ENCODE peak calls at places on chromosome 5, in six cellular contexts. W is kidney; J is naive thymus-derived CD8-positive, alpha-beta T cell; C is dorsolateral prefrontal cortex; R is A549; Z is pons. V is an unnamed sample.

GRCh38 chr5:62284946-62285891 is 20.8 kb upstream of the KIF2A start:
- DNase-seq in J (peak), Z (no peak), C (no peak), W (no peak), R (no peak), V (no peak)

GRCh38 chr5:158995694-158996173 is 104.0 kb downstream of the EBF1 start:
- DNase-seq in R (no peak), Z (no peak), W (no peak), C (no peak), J (no peak), V (no peak)

GRCh38 chr5:108382784-108383358 is 973 bp upstream of the FBXL17 start:
- DNase-seq in Z (no peak), W (no peak), R (no peak), J (peak), C (no peak), V (no peak)

GRCh38 chr5:150510460-150511263 is 2.7 kb downstream of the NDST1 start:
- DNase-seq in R (peak), W (no peak), J (no peak), Z (peak), C (no peak), V (no peak)

GRCh38 chr5:34499001-34499734 is 157.0 kb upstream of the RAI14 start:
- DNase-seq in C (no peak), W (no peak), Z (no peak), R (peak), J (no peak), V (no peak)

GRCh38 chr5:156473271-156473935 is 146.4 kb downstream of the SGCD start:
- DNase-seq in J (no peak), R (peak), W (no peak), C (no peak), Z (peak), V (no peak)

GRCh38 chr5:178205010-178205748 is 846 bp downstream of the HNRNPAB start:
- DNase-seq in J (peak), R (peak), W (peak), C (no peak), Z (peak), V (peak)

GRCh38 chr5:137281201-137281600 is 217.9 kb downstream of the SPOCK1 start:
- DNase-seq in C (no peak), R (no peak), J (no peak), Z (no peak), W (no peak), V (no peak)

GRCh38 chr5:6190838-6191237 is 187.5 kb downstream of the MED10 start:
- DNase-seq in C (no peak), R (no peak), Z (no peak), W (no peak), J (no peak), V (no peak)

GRCh38 chr5:78547731-78548189 is 100.8 kb downstream of the LHFPL2 start:
- DNase-seq in R (no peak), J (no peak), W (peak), C (no peak), Z (no peak), V (no peak)